ENCODE peak calls at places on chromosome 9, in four cellular contexts. N, W, I and Z are unnamed samples.

GRCh38 chr9:99016681-99017387 is 73.1 kb downstream of the COL15A1 start:
- DNase-seq in N (no peak), W (no peak), I (no peak), Z (no peak)

GRCh38 chr9:114366334-114367128 is 21.3 kb downstream of the AKNA start:
- DNase-seq in N (no peak), W (no peak), I (peak; percentile 87), Z (peak; percentile 42)

GRCh38 chr9:108117775-108118174 is 628.2 kb upstream of the KLF4 start:
- DNase-seq in N (no peak), W (peak; percentile 81), I (peak; percentile 82), Z (no peak)

GRCh38 chr9:109498195-109499060 is at the start of gene PTPN3:
- DNase-seq in N (no peak), W (peak; percentile 43), I (no peak), Z (no peak)

GRCh38 chr9:113567361-113568080 is 104.0 kb downstream of the RGS3 start:
- DNase-seq in N (no peak), W (no peak), I (no peak), Z (no peak)

GRCh38 chr9:128124451-128124850 is 3.1 kb downstream of the PTGES2 start:
- DNase-seq in N (no peak), W (no peak), I (no peak), Z (no peak)

GRCh38 chr9:136050706-136051567 is 44.2 kb downstream of the NACC2 start:
- DNase-seq in N (no peak), W (no peak), I (no peak), Z (no peak)

GRCh38 chr9:112443200-112443599 is 43.4 kb upstream of the KIAA1958 start:
- DNase-seq in N (no peak), W (no peak), I (peak; percentile 1), Z (no peak)

GRCh38 chr9:86660146-86660545 is 287.2 kb downstream of the GAS1 start:
- DNase-seq in N (no peak), W (no peak), I (peak; percentile 43), Z (peak; percentile 35)

GRCh38 chr9:134441227-134442086 is 115.2 kb downstream of the RXRA start:
- DNase-seq in N (no peak), W (no peak), I (no peak), Z (no peak)